ENCODE peak calls at places on chromosomes 12 and 14, in five cellular contexts. T is posterior cingulate gyrus, P is left cardiac atrium, N is lower lobe of right lung, K is T follicular helper cell. S is an unnamed sample.

GRCh38 chr12:90773526-90773925 is 181.4 kb downstream of the CCER1 start:
- DNase-seq in K (no peak), P (no peak), N (no peak), T (no peak), S (no peak)

GRCh38 chr12:10220398-10221077 is 7.9 kb downstream of the GABARAPL1 start:
- DNase-seq in K (no peak), N (peak), P (peak), T (peak), S (no peak)

GRCh38 chr12:90023207-90023870 is 314.7 kb upstream of the ATP2B1 start:
- DNase-seq in K (no peak), T (no peak), P (no peak), N (no peak), S (no peak)

GRCh38 chr14:72664651-72665050 is 229.2 kb downstream of the DPF3 start:
- DNase-seq in P (no peak), T (no peak), N (no peak), K (no peak), S (no peak)

GRCh38 chr14:100726467-100726811 is 253 bp upstream of the DLK1 start:
- DNase-seq in K (no peak), T (no peak), P (no peak), N (no peak), S (no peak)

GRCh38 chr12:63844391-63845341 is at the start of gene SRGAP1:
- DNase-seq in K (no peak), P (peak), T (peak), N (peak), S (peak)

GRCh38 chr14:95675486-95675885 is 10.7 kb upstream of the TCL1B start:
- DNase-seq in T (no peak), P (no peak), K (no peak), N (no peak), S (no peak)

GRCh38 chr12:100951756-100952155 is 157.2 kb downstream of the ANO4 start:
- DNase-seq in P (no peak), N (no peak), T (no peak), K (no peak), S (no peak)

GRCh38 chr12:117830471-117830870 is 138.3 kb downstream of the KSR2 start:
- DNase-seq in K (no peak), T (no peak), N (no peak), P (no peak), S (no peak)

GRCh38 chr14:20613094-20614037 is 22.2 kb upstream of the RNASE12 start:
- DNase-seq in N (peak), P (peak), T (peak), K (peak), S (peak)

GRCh38 chr14:54651649-54652048 is 84.7 kb downstream of the SAMD4A start:
- DNase-seq in K (no peak), P (no peak), T (no peak), N (no peak), S (no peak)

GRCh38 chr14:96888593-96888992 is 91.4 kb downstream of the VRK1 start:
- DNase-seq in N (no peak), K (no peak), P (no peak), T (no peak), S (peak)

GRCh38 chr12:3617565-3617964 is 126.6 kb downstream of the PRMT8 start:
- DNase-seq in N (no peak), K (no peak), T (no peak), P (no peak), S (no peak)

GRCh38 chr12:98922871-98923270 is 277.8 kb downstream of the APAF1 start:
- DNase-seq in N (no peak), P (no peak), K (no peak), T (no peak), S (no peak)

GRCh38 chr12:109228664-109229063 is 80.4 kb downstream of the FOXN4 start:
- DNase-seq in T (no peak), N (no peak), P (no peak), K (no peak), S (no peak)

GRCh38 chr12:103884316-103884715 is 43.3 kb upstream of the NT5DC3 start:
- DNase-seq in P (no peak), K (peak), N (no peak), T (no peak), S (no peak)

GRCh38 chr12:111359231-111359913 is 9.5 kb downstream of the PHETA1 start:
- DNase-seq in P (no peak), T (no peak), N (no peak), K (no peak), S (no peak)

GRCh38 chr12:122174155-122174845 is at the start of gene IL31:
- DNase-seq in P (no peak), T (no peak), K (no peak), N (no peak), S (no peak)

GRCh38 chr12:42162940-42163339 is 18.3 kb upstream of the GXYLT1 start:
- DNase-seq in P (no peak), T (no peak), K (no peak), N (no peak), S (no peak)

GRCh38 chr12:58367041-58367440 is 425.7 kb downstream of the ATP23 start:
- DNase-seq in N (no peak), T (no peak), K (no peak), P (no peak), S (no peak)

GRCh38 chr12:68336754-68337343 is 4.7 kb upstream of the MDM1 start:
- DNase-seq in N (no peak), P (no peak), K (no peak), T (no peak), S (peak)

GRCh38 chr12:41932470-41932991 is 212.1 kb downstream of the GXYLT1 start:
- DNase-seq in K (no peak), T (peak), P (peak), N (peak), S (peak)

GRCh38 chr12:84969226-84969625 is 56.6 kb upstream of the SLC6A15 start:
- DNase-seq in N (no peak), K (no peak), T (no peak), P (no peak), S (no peak)

GRCh38 chr14:24992624-24993360 is 57.2 kb downstream of the STXBP6 start:
- DNase-seq in N (no peak), P (no peak), K (no peak), T (no peak), S (no peak)

GRCh38 chr12:754238-754816 is 1.9 kb downstream of the WNK1 start:
- DNase-seq in N (no peak), K (no peak), T (no peak), P (no peak), S (no peak)

GRCh38 chr14:103161054-103161397 is 37.8 kb downstream of the TNFAIP2 start:
- DNase-seq in T (no peak), P (no peak), N (no peak), K (no peak), S (no peak)

GRCh38 chr12:65876898-65877721 is 52.8 kb downstream of the HMGA2 start:
- DNase-seq in N (no peak), T (no peak), K (no peak), P (no peak), S (no peak)

GRCh38 chr14:59265808-59266207 is 77.3 kb downstream of the DAAM1 start:
- DNase-seq in P (no peak), T (no peak), N (no peak), K (no peak), S (no peak)

GRCh38 chr12:133226690-133227089 is 9.0 kb downstream of the ANHX start:
- DNase-seq in K (no peak), N (no peak), T (no peak), P (no peak), S (no peak)

GRCh38 chr12:45540661-45541341 is 188.7 kb upstream of the ARID2 start:
- DNase-seq in N (no peak), K (no peak), P (no peak), T (no peak), S (no peak)

GRCh38 chr14:60973070-60973469 is 7.8 kb downstream of the TRMT5 start:
- DNase-seq in T (no peak), P (no peak), N (no peak), K (no peak), S (no peak)

GRCh38 chr12:3313066-3313465 is 177.9 kb upstream of the PRMT8 start:
- DNase-seq in T (peak), P (no peak), K (no peak), N (no peak), S (no peak)

GRCh38 chr12:53456654-53457366 is 4.9 kb downstream of the PCBP2 start:
- DNase-seq in P (no peak), N (no peak), T (no peak), K (no peak), S (no peak)

GRCh38 chr12:49121047-49121696 is 10.0 kb downstream of the TUBA1B start:
- DNase-seq in K (no peak), P (no peak), N (no peak), T (peak), S (no peak)

GRCh38 chr14:53956427-53957201 is at the start of gene BMP4:
- DNase-seq in T (no peak), P (peak), N (peak), K (peak), S (no peak)